ENCODE peak calls at places on chromosomes 5 and 9, in ten cellular contexts. One of them, this sample, is unnamed.

GRCh38 chr5:179163236-179164155 is 103.3 kb downstream of the ZNF354C start:
- DNase-seq in Peyer's patch: no peak
- DNase-seq in tibial artery: peak; percentile 49
- DNase-seq in tibial nerve: no peak
- DNase-seq in aorta: peak; percentile 37
- DNase-seq in CD8-positive, alpha-beta memory T cell: no peak
- DNase-seq in transverse colon: no peak
- DNase-seq in astrocyte: no peak
- DNase-seq in heart left ventricle: no peak
- DNase-seq in cardiac muscle cell: no peak
- DNase-seq in this sample: no peak

GRCh38 chr5:56279979-56280378 is 46.8 kb upstream of the ANKRD55 start:
- DNase-seq in Peyer's patch: no peak
- DNase-seq in tibial artery: no peak
- DNase-seq in tibial nerve: no peak
- DNase-seq in aorta: no peak
- DNase-seq in CD8-positive, alpha-beta memory T cell: no peak
- DNase-seq in transverse colon: no peak
- DNase-seq in astrocyte: peak; percentile 80
- DNase-seq in heart left ventricle: no peak
- DNase-seq in cardiac muscle cell: peak; percentile 89
- DNase-seq in this sample: no peak

GRCh38 chr5:58357121-58357520 is 102.8 kb downstream of the PLK2 start:
- DNase-seq in Peyer's patch: no peak
- DNase-seq in tibial artery: no peak
- DNase-seq in tibial nerve: no peak
- DNase-seq in aorta: no peak
- DNase-seq in CD8-positive, alpha-beta memory T cell: no peak
- DNase-seq in transverse colon: no peak
- DNase-seq in astrocyte: no peak
- DNase-seq in heart left ventricle: no peak
- DNase-seq in cardiac muscle cell: no peak
- DNase-seq in this sample: no peak

GRCh38 chr5:146565764-146566163 is 49.8 kb upstream of the GPR151 start:
- DNase-seq in Peyer's patch: peak; percentile 47
- DNase-seq in tibial artery: no peak
- DNase-seq in tibial nerve: peak; percentile 46
- DNase-seq in aorta: no peak
- DNase-seq in CD8-positive, alpha-beta memory T cell: peak; percentile 28
- DNase-seq in transverse colon: peak; percentile 29
- DNase-seq in astrocyte: peak; percentile 60
- DNase-seq in heart left ventricle: no peak
- DNase-seq in cardiac muscle cell: peak; percentile 76
- DNase-seq in this sample: peak; percentile 33

GRCh38 chr9:68530618-68531017 is 10.1 kb downstream of the TMEM252 start:
- DNase-seq in Peyer's patch: peak; percentile 89
- DNase-seq in tibial artery: peak; percentile 90
- DNase-seq in tibial nerve: peak; percentile 2
- DNase-seq in aorta: peak; percentile 79
- DNase-seq in CD8-positive, alpha-beta memory T cell: no peak
- DNase-seq in transverse colon: peak; percentile 85
- DNase-seq in astrocyte: no peak
- DNase-seq in heart left ventricle: peak; percentile 84
- DNase-seq in cardiac muscle cell: peak; percentile 58
- DNase-seq in this sample: peak; percentile 74

GRCh38 chr5:179234563-179235135 is 110.6 kb downstream of the ADAMTS2 start:
- DNase-seq in Peyer's patch: peak; percentile 34
- DNase-seq in tibial artery: peak; percentile 50
- DNase-seq in tibial nerve: no peak
- DNase-seq in aorta: no peak
- DNase-seq in CD8-positive, alpha-beta memory T cell: no peak
- DNase-seq in transverse colon: peak; percentile 2
- DNase-seq in astrocyte: no peak
- DNase-seq in heart left ventricle: peak; percentile 8
- DNase-seq in cardiac muscle cell: no peak
- DNase-seq in this sample: no peak

GRCh38 chr5:149235841-149236240 is 35.8 kb upstream of the AFAP1L1 start:
- DNase-seq in Peyer's patch: no peak
- DNase-seq in tibial artery: no peak
- DNase-seq in tibial nerve: no peak
- DNase-seq in aorta: no peak
- DNase-seq in CD8-positive, alpha-beta memory T cell: no peak
- DNase-seq in transverse colon: no peak
- DNase-seq in astrocyte: no peak
- DNase-seq in heart left ventricle: peak; percentile 65
- DNase-seq in cardiac muscle cell: no peak
- DNase-seq in this sample: no peak

GRCh38 chr9:26723486-26723885 is 169.1 kb downstream of the CAAP1 start:
- DNase-seq in Peyer's patch: peak; percentile 74
- DNase-seq in tibial artery: no peak
- DNase-seq in tibial nerve: peak; percentile 22
- DNase-seq in aorta: peak; percentile 41
- DNase-seq in CD8-positive, alpha-beta memory T cell: no peak
- DNase-seq in transverse colon: peak; percentile 52
- DNase-seq in astrocyte: no peak
- DNase-seq in heart left ventricle: no peak
- DNase-seq in cardiac muscle cell: peak; percentile 29
- DNase-seq in this sample: no peak

GRCh38 chr9:99224445-99224844 is 2.4 kb downstream of the SEC61B start:
- DNase-seq in Peyer's patch: no peak
- DNase-seq in tibial artery: no peak
- DNase-seq in tibial nerve: no peak
- DNase-seq in aorta: no peak
- DNase-seq in CD8-positive, alpha-beta memory T cell: no peak
- DNase-seq in transverse colon: no peak
- DNase-seq in astrocyte: no peak
- DNase-seq in heart left ventricle: no peak
- DNase-seq in cardiac muscle cell: no peak
- DNase-seq in this sample: no peak

GRCh38 chr9:99226054-99226453 is 4.0 kb downstream of the SEC61B start:
- DNase-seq in Peyer's patch: no peak
- DNase-seq in tibial artery: no peak
- DNase-seq in tibial nerve: no peak
- DNase-seq in aorta: no peak
- DNase-seq in CD8-positive, alpha-beta memory T cell: no peak
- DNase-seq in transverse colon: no peak
- DNase-seq in astrocyte: no peak
- DNase-seq in heart left ventricle: no peak
- DNase-seq in cardiac muscle cell: no peak
- DNase-seq in this sample: no peak

GRCh38 chr9:99221266-99221622 is 498 bp downstream of the ALG2 start:
- DNase-seq in Peyer's patch: no peak
- DNase-seq in tibial artery: peak; percentile 70
- DNase-seq in tibial nerve: no peak
- DNase-seq in aorta: no peak
- DNase-seq in CD8-positive, alpha-beta memory T cell: no peak
- DNase-seq in transverse colon: no peak
- DNase-seq in astrocyte: no peak
- DNase-seq in heart left ventricle: no peak
- DNase-seq in cardiac muscle cell: no peak
- DNase-seq in this sample: no peak

GRCh38 chr9:99222416-99223280 is 566 bp downstream of the SEC61B start:
- DNase-seq in Peyer's patch: no peak
- DNase-seq in tibial artery: no peak
- DNase-seq in tibial nerve: no peak
- DNase-seq in aorta: no peak
- DNase-seq in CD8-positive, alpha-beta memory T cell: no peak
- DNase-seq in transverse colon: no peak
- DNase-seq in astrocyte: peak; percentile 6
- DNase-seq in heart left ventricle: no peak
- DNase-seq in cardiac muscle cell: peak; percentile 22
- DNase-seq in this sample: no peak

DNA sequence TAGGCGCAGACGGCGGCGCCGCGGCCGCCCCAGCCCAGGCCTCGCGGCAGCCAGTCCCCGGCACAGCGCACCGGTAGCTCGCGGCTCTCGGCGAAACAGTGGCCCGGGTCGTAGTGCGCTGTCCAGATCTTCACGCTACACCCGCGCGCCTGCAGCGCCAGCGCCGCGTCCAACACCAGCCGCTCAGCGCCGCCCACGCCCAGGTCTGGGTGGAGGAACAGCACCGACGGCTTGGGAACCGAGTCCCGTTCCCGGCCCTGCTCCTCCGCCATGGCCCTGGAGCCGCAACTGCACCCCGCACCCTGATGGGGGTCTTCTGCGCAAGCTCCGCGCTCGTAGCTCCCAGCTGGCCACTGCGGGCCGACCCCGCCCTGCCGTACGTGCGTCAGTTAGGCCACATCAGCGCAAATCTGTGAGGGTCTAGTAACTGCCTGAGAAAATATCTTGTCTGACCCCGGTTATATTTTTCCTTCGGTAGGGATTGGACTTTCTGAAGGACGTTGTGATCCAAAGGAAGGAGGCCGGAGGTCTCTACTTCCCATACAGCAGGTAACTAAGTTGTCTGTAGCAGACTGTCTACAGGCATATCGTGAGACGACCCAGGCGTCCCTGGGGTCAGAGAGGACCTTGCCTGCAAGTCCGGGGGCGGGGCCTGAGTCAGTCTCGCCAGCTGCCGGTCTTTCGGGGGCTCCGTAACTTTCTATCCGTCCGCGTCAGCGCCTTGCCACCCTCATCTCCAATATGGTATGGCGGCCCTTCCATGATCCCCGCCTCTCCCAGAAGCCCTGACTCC is at the start of the genes ALG2 and SEC61B:
- DNase-seq in Peyer's patch: peak; percentile 97
- DNase-seq in tibial artery: peak; percentile 95
- DNase-seq in tibial nerve: peak; percentile 93
- DNase-seq in aorta: peak; percentile 96
- DNase-seq in CD8-positive, alpha-beta memory T cell: peak; percentile 92
- DNase-seq in transverse colon: peak; percentile 96
- DNase-seq in astrocyte: peak; percentile 95
- DNase-seq in heart left ventricle: peak; percentile 95
- DNase-seq in cardiac muscle cell: peak; percentile 97
- DNase-seq in this sample: peak; percentile 91
- H3K36me3 ChIP-seq in Peyer's patch: no peaks in the 10 kb centered on the region
- H3K36me3 ChIP-seq in tibial artery: no peaks in the 10 kb centered on the region
- H3K36me3 ChIP-seq in tibial nerve: no peaks in the 10 kb centered on the region
- H3K36me3 ChIP-seq in aorta: peaks cover 7% of the 10 kb centered on the region
- H3K36me3 ChIP-seq in CD8-positive, alpha-beta memory T cell: peaks cover 27% of the 10 kb centered on the region
- H3K36me3 ChIP-seq in transverse colon: no peaks in the 10 kb centered on the region
- H3K36me3 ChIP-seq in astrocyte: peaks cover 25% of the 10 kb centered on the region
- H3K36me3 ChIP-seq in heart left ventricle: no peaks in the 10 kb centered on the region
- H3K36me3 ChIP-seq in cardiac muscle cell: peaks cover 26% of the 10 kb centered on the region
- H3K36me3 ChIP-seq in this sample: peaks cover 10% of the 10 kb centered on the region

GRCh38 chr5:68248896-68249295 is 33.3 kb downstream of the PIK3R1 start:
- DNase-seq in Peyer's patch: no peak
- DNase-seq in tibial artery: no peak
- DNase-seq in tibial nerve: no peak
- DNase-seq in aorta: no peak
- DNase-seq in CD8-positive, alpha-beta memory T cell: no peak
- DNase-seq in transverse colon: no peak
- DNase-seq in astrocyte: no peak
- DNase-seq in heart left ventricle: no peak
- DNase-seq in cardiac muscle cell: no peak
- DNase-seq in this sample: no peak

GRCh38 chr5:68250662-68251298 is 35.2 kb downstream of the PIK3R1 start:
- DNase-seq in Peyer's patch: no peak
- DNase-seq in tibial artery: no peak
- DNase-seq in tibial nerve: no peak
- DNase-seq in aorta: no peak
- DNase-seq in CD8-positive, alpha-beta memory T cell: no peak
- DNase-seq in transverse colon: no peak
- DNase-seq in astrocyte: no peak
- DNase-seq in heart left ventricle: no peak
- DNase-seq in cardiac muscle cell: no peak
- DNase-seq in this sample: no peak

GRCh38 chr5:68251386-68251785 is 35.8 kb downstream of the PIK3R1 start:
- DNase-seq in Peyer's patch: no peak
- DNase-seq in tibial artery: no peak
- DNase-seq in tibial nerve: no peak
- DNase-seq in aorta: peak; percentile 61
- DNase-seq in CD8-positive, alpha-beta memory T cell: peak; percentile 13
- DNase-seq in transverse colon: no peak
- DNase-seq in astrocyte: peak; percentile 40
- DNase-seq in heart left ventricle: no peak
- DNase-seq in cardiac muscle cell: peak; percentile 49
- DNase-seq in this sample: no peak

GRCh38 chr5:68247627-68248026 is 32.1 kb downstream of the PIK3R1 start:
- DNase-seq in Peyer's patch: no peak
- DNase-seq in tibial artery: no peak
- DNase-seq in tibial nerve: no peak
- DNase-seq in aorta: no peak
- DNase-seq in CD8-positive, alpha-beta memory T cell: no peak
- DNase-seq in transverse colon: no peak
- DNase-seq in astrocyte: no peak
- DNase-seq in heart left ventricle: no peak
- DNase-seq in cardiac muscle cell: no peak
- DNase-seq in this sample: no peak

DNA sequence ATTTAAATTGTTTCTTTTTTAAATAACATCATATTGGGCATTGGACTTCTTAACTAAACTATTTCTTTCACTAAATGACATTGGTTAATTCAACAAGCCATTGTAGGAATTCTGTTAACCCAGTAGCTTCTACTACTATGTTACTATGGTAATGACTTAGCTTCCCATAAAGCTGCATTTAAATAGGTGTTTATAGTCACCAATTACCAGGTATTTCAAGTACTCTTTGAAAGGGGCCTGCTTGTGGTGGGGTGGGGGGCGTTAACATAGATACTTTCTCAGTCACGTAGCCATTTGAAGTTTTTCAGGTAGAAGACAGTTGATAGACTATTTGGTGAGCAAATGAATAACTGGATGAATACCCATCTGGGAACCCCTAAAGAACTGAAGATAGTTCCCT is 34.0 kb downstream of the PIK3R1 start:
- DNase-seq in Peyer's patch: no peak
- DNase-seq in tibial artery: no peak
- DNase-seq in tibial nerve: no peak
- DNase-seq in aorta: no peak
- DNase-seq in CD8-positive, alpha-beta memory T cell: no peak
- DNase-seq in transverse colon: no peak
- DNase-seq in astrocyte: no peak
- DNase-seq in heart left ventricle: no peak
- DNase-seq in cardiac muscle cell: no peak
- DNase-seq in this sample: no peak
- H3K4me1 ChIP-seq in Peyer's patch: no peaks in the 10 kb centered on the region
- H3K4me1 ChIP-seq in tibial artery: peaks cover 55% of the 10 kb centered on the region
- H3K4me1 ChIP-seq in tibial nerve: peaks cover 99% of the 10 kb centered on the region
- H3K4me1 ChIP-seq in aorta: peaks cover 11% of the 10 kb centered on the region
- H3K4me1 ChIP-seq in CD8-positive, alpha-beta memory T cell: peaks cover 74% of the 10 kb centered on the region
- H3K4me1 ChIP-seq in transverse colon: peaks cover 54% of the 10 kb centered on the region
- H3K4me1 ChIP-seq in astrocyte: peaks cover 13% of the 10 kb centered on the region
- H3K4me1 ChIP-seq in heart left ventricle: peaks cover 9% of the 10 kb centered on the region
- H3K4me1 ChIP-seq in cardiac muscle cell: peaks cover 28% of the 10 kb centered on the region
- H3K4me1 ChIP-seq in this sample: peaks cover 11% of the 10 kb centered on the region

DNA sequence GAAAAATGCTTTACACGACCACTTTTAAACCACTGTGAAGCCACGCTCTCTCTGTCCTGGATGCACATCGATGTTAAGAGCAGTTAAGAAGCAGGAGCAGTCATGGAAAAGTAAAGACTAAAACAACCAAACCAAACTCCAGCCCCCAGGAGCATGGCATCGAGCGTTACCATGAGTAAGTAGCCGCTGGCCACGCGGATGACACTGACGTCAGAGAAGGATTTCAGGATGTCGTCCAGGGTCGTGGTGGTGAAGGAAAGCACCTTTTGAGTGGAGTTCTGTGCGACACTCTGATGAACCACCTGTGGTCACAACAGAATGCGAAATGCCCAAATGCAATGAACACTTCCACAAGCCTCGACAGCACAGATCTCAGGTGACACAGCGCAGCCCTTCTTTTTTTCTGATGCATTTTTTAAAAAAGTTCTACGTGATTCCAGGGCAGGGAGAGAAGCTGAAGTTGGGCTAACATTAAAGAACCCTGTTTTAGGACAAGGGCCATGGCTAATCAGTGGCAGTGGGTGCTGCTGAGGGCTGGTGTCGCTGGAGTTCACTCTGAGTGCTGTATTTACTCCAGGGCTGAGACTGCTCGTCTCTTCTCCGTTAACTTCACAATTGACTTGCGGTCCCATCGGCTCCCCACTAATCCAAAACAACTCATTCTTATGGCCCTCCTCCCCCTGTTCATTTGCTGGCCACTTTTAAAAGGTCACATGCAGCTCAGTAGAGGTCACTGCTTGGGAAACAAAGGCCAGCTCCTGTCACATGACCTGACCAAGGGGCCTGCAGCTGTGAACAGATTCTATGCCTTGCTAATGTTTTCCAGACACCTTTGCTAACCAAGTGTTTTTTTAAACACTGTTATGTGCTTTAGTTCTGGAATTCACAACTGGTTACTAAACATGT is 38.6 kb downstream of the PTCH1 start:
- DNase-seq in Peyer's patch: no peak
- DNase-seq in tibial artery: no peak
- DNase-seq in tibial nerve: peak; percentile 44
- DNase-seq in aorta: no peak
- DNase-seq in CD8-positive, alpha-beta memory T cell: no peak
- DNase-seq in transverse colon: no peak
- DNase-seq in astrocyte: no peak
- DNase-seq in heart left ventricle: no peak
- DNase-seq in cardiac muscle cell: no peak
- DNase-seq in this sample: no peak
- H3K27ac ChIP-seq in Peyer's patch: no peak overlapping the region
- H3K27ac ChIP-seq in tibial artery: no peak overlapping the region
- H3K27ac ChIP-seq in tibial nerve: peak overlapping the region; percentile 30
- H3K27ac ChIP-seq in aorta: no peak overlapping the region
- H3K27ac ChIP-seq in CD8-positive, alpha-beta memory T cell: no peak overlapping the region
- H3K27ac ChIP-seq in transverse colon: no peak overlapping the region
- H3K27ac ChIP-seq in astrocyte: no peak overlapping the region
- H3K27ac ChIP-seq in heart left ventricle: no peak overlapping the region
- H3K27ac ChIP-seq in cardiac muscle cell: peak overlapping the region; percentile 90
- H3K27ac ChIP-seq in this sample: no peak overlapping the region

GRCh38 chr9:83662933-83663332 is 40.0 kb downstream of the IDNK start:
- DNase-seq in Peyer's patch: no peak
- DNase-seq in tibial artery: no peak
- DNase-seq in tibial nerve: no peak
- DNase-seq in aorta: no peak
- DNase-seq in CD8-positive, alpha-beta memory T cell: no peak
- DNase-seq in transverse colon: no peak
- DNase-seq in astrocyte: no peak
- DNase-seq in heart left ventricle: no peak
- DNase-seq in cardiac muscle cell: no peak
- DNase-seq in this sample: no peak
- H3K36me3 ChIP-seq in Peyer's patch: no peaks in the 10 kb centered on the region
- H3K36me3 ChIP-seq in tibial artery: peaks cover 48% of the 10 kb centered on the region
- H3K36me3 ChIP-seq in tibial nerve: peaks cover 13% of the 10 kb centered on the region
- H3K36me3 ChIP-seq in aorta: peaks cover 2% of the 10 kb centered on the region
- H3K36me3 ChIP-seq in CD8-positive, alpha-beta memory T cell: peaks cover 36% of the 10 kb centered on the region
- H3K36me3 ChIP-seq in transverse colon: no peaks in the 10 kb centered on the region
- H3K36me3 ChIP-seq in astrocyte: peaks cover 49% of the 10 kb centered on the region
- H3K36me3 ChIP-seq in heart left ventricle: peaks cover 21% of the 10 kb centered on the region
- H3K36me3 ChIP-seq in cardiac muscle cell: peaks cover 53% of the 10 kb centered on the region
- H3K36me3 ChIP-seq in this sample: peaks cover 33% of the 10 kb centered on the region